ENCODE peak calls at places on chromosomes 3 and 15, in six cellular contexts. M is CD4-positive, alpha-beta memory T cell; C is cardiac fibroblast; U is fibroblast of lung; A is T follicular helper cell; Y is non-pigmented ciliary epithelial cell. S is an unnamed sample.

GRCh38 chr15:31361764-31362120 is 35.1 kb downstream of the KLF13 start:
- DNase-seq in U (no peak), C (no peak), M (no peak), Y (no peak), A (no peak), S (no peak)

GRCh38 chr3:125017406-125017805 is 38.4 kb downstream of the HEG1 start:
- DNase-seq in C (no peak), A (no peak), U (no peak), M (no peak), Y (no peak), S (no peak)

GRCh38 chr3:172203522-172204258 is 164.3 kb downstream of the FNDC3B start:
- DNase-seq in C (no peak), A (no peak), U (peak), Y (no peak), M (no peak), S (no peak)

GRCh38 chr3:147380271-147380995 is 25.9 kb downstream of the ZIC4 start:
- DNase-seq in U (no peak), M (no peak), Y (no peak), A (no peak), C (no peak), S (no peak)

GRCh38 chr3:102069211-102069662 is 219.9 kb downstream of the NFKBIZ start:
- DNase-seq in A (no peak), U (peak), Y (no peak), M (no peak), C (peak), S (peak)

GRCh38 chr3:30502051-30502741 is 104.2 kb upstream of the TGFBR2 start:
- DNase-seq in Y (no peak), C (peak), M (no peak), A (no peak), U (peak), S (no peak)

GRCh38 chr3:24474862-24475261 is 19.8 kb downstream of the THRB start:
- DNase-seq in C (no peak), M (no peak), U (no peak), A (no peak), Y (no peak), S (no peak)

GRCh38 chr3:101836907-101837598 is 12.3 kb upstream of the NFKBIZ start:
- DNase-seq in Y (no peak), A (no peak), C (peak), M (no peak), U (peak), S (no peak)

GRCh38 chr3:130345487-130346079 is at the start of gene COL6A5:
- DNase-seq in M (no peak), Y (no peak), C (no peak), A (no peak), U (no peak), S (no peak)

GRCh38 chr3:126544596-126545281 is 14.0 kb downstream of the C3orf22 start:
- DNase-seq in M (peak), C (no peak), Y (no peak), A (no peak), U (no peak), S (no peak)

GRCh38 chr3:44099566-44100297 is 142.0 kb upstream of the TOPAZ1 start:
- DNase-seq in C (peak), U (no peak), Y (no peak), A (no peak), M (no peak), S (no peak)

GRCh38 chr3:138186803-138187295 is 252 bp upstream of the ARMC8 start:
- DNase-seq in M (peak), A (peak), Y (no peak), C (peak), U (peak), S (peak)

GRCh38 chr3:69914395-69914794 is 85.1 kb upstream of the SAMMSON start:
- DNase-seq in A (no peak), Y (no peak), U (peak), C (no peak), M (no peak), S (no peak)

GRCh38 chr15:50107591-50108408 is 11.2 kb downstream of the ATP8B4 start:
- DNase-seq in C (no peak), U (no peak), A (no peak), Y (no peak), M (no peak), S (no peak)

GRCh38 chr15:96355561-96356129 is 25.1 kb downstream of the NR2F2 start:
- DNase-seq in M (no peak), A (no peak), Y (no peak), C (no peak), U (no peak), S (no peak)

GRCh38 chr3:112653209-112653871 is 12.4 kb upstream of the CCDC80 start:
- DNase-seq in U (peak), A (no peak), C (peak), M (no peak), Y (peak), S (peak)

GRCh38 chr3:161851941-161852566 is 355.4 kb downstream of the OTOL1 start:
- DNase-seq in A (no peak), C (peak), U (peak), Y (no peak), M (no peak), S (peak)

GRCh38 chr3:50324351-50325144 is 2.0 kb upstream of the HYAL2 start:
- DNase-seq in A (peak), U (peak), C (peak), M (peak), Y (no peak), S (peak)

GRCh38 chr3:21463319-21463718 is 287.7 kb downstream of the ZNF385D start:
- DNase-seq in U (no peak), A (no peak), M (no peak), C (no peak), Y (no peak), S (no peak)

GRCh38 chr3:72277710-72278109 is 492.8 kb upstream of the PROK2 start:
- DNase-seq in C (no peak), Y (no peak), U (no peak), A (no peak), M (no peak), S (no peak)

GRCh38 chr3:1955750-1956149 is 142.9 kb upstream of the CNTN4 start:
- DNase-seq in M (no peak), U (no peak), A (no peak), C (no peak), Y (no peak), S (no peak)

GRCh38 chr3:159620873-159621272 is 367.8 kb upstream of the IL12A start:
- DNase-seq in M (no peak), Y (no peak), U (peak), A (no peak), C (peak), S (peak)

GRCh38 chr3:129045675-129046036 is 14.9 kb upstream of the GP9 start:
- DNase-seq in Y (no peak), A (no peak), U (no peak), M (no peak), C (no peak), S (no peak)

GRCh38 chr15:100570735-100571363 is 31.1 kb downstream of the LINS1 start:
- DNase-seq in C (no peak), A (no peak), M (no peak), U (no peak), Y (no peak), S (no peak)

GRCh38 chr3:57918123-57918837 is 89.9 kb upstream of the FLNB start:
- DNase-seq in U (peak), A (no peak), Y (peak), M (no peak), C (peak), S (peak)

GRCh38 chr3:29594261-29594660 is 313.4 kb downstream of the RBMS3 start:
- DNase-seq in C (peak), Y (no peak), U (peak), M (no peak), A (no peak), S (no peak)

GRCh38 chr3:146803746-146804145 is 198.6 kb upstream of the PLSCR5 start:
- DNase-seq in C (peak), U (peak), Y (peak), M (no peak), A (no peak), S (peak)

S was measured in brain microvascular endothelial cell.